ENCODE peak calls at places on chromosomes 2 and 18, in seven cellular contexts. A, C, O, E, D, H and F are unnamed samples.

GRCh38 chr2:169815849-169816248 is 8.9 kb downstream of the METTL5 start:
- DNase-seq in A (no peak), C (no peak), O (peak), E (no peak), D (no peak), H (no peak), F (no peak)

GRCh38 chr2:200373973-200374416 is 67.5 kb downstream of the SPATS2L start:
- DNase-seq in A (no peak), C (no peak), O (peak), E (peak), D (no peak), H (no peak), F (no peak)

GRCh38 chr2:162301151-162301804 is 17.2 kb downstream of the IFIH1 start:
- DNase-seq in A (peak), C (no peak), O (peak), E (no peak), D (peak), H (peak), F (peak)

GRCh38 chr2:51813245-51813644 is 781.3 kb upstream of the NRXN1 start:
- DNase-seq in A (peak), C (no peak), O (no peak), E (no peak), D (no peak), H (no peak), F (no peak)

GRCh38 chr2:158191569-158191968 is 89.9 kb downstream of the UPP2 start:
- DNase-seq in A (no peak), C (no peak), O (peak), E (no peak), D (no peak), H (no peak), F (no peak)

GRCh38 chr2:43279317-43279840 is 53.0 kb upstream of the ZFP36L2 start:
- DNase-seq in A (no peak), C (no peak), O (no peak), E (no peak), D (no peak), H (no peak), F (no peak)

GRCh38 chr2:43346619-43347018 is 120.2 kb upstream of the ZFP36L2 start:
- DNase-seq in A (no peak), C (no peak), O (no peak), E (no peak), D (no peak), H (no peak), F (no peak)

GRCh38 chr2:88669371-88670214 is 21.9 kb upstream of the RPIA start:
- DNase-seq in A (peak), C (no peak), O (peak), E (peak), D (peak), H (peak), F (peak)

GRCh38 chr2:128310094-128310716 is 8.5 kb downstream of the HS6ST1 start:
- DNase-seq in A (no peak), C (no peak), O (no peak), E (no peak), D (no peak), H (peak), F (no peak)

GRCh38 chr18:60070631-60071030 is 170.8 kb downstream of the PMAIP1 start:
- DNase-seq in A (no peak), C (no peak), O (no peak), E (no peak), D (no peak), H (no peak), F (no peak)

GRCh38 chr2:68653538-68653982 is 10.2 kb downstream of the PROKR1 start:
- DNase-seq in A (no peak), C (no peak), O (no peak), E (peak), D (peak), H (no peak), F (no peak)

GRCh38 chr2:224909885-224910517 is 132.3 kb downstream of the DOCK10 start:
- DNase-seq in A (no peak), C (no peak), O (no peak), E (no peak), D (no peak), H (peak), F (peak)

GRCh38 chr2:102010767-102011351 is 19.1 kb downstream of the IL1R2 start:
- DNase-seq in A (no peak), C (no peak), O (no peak), E (no peak), D (no peak), H (no peak), F (no peak)

GRCh38 chr2:201071305-201072200 is at the start of the genes HYCC2 and NDUFB3:
- DNase-seq in A (peak), C (peak), O (peak), E (peak), D (peak), H (peak), F (peak)

GRCh38 chr18:13376841-13377351 is 158.3 kb downstream of the LDLRAD4 start:
- DNase-seq in A (no peak), C (no peak), O (no peak), E (no peak), D (no peak), H (no peak), F (no peak)

GRCh38 chr18:63834471-63835113 is 52.9 kb upstream of the SERPINB2 start:
- DNase-seq in A (no peak), C (no peak), O (no peak), E (no peak), D (no peak), H (no peak), F (no peak)

GRCh38 chr18:45456076-45457066 is 158.9 kb upstream of the SLC14A2 start:
- DNase-seq in A (no peak), C (no peak), O (no peak), E (no peak), D (no peak), H (no peak), F (no peak)

GRCh38 chr2:54406031-54406430 is 50.1 kb upstream of the SPTBN1 start:
- DNase-seq in A (no peak), C (no peak), O (no peak), E (no peak), D (no peak), H (no peak), F (no peak)

GRCh38 chr2:174840436-174840835 is 76.2 kb upstream of the CHRNA1 start:
- DNase-seq in A (no peak), C (no peak), O (no peak), E (no peak), D (no peak), H (no peak), F (no peak)

GRCh38 chr2:134258684-134259408 is 5.0 kb downstream of the MGAT5 start:
- DNase-seq in A (no peak), C (no peak), O (no peak), E (no peak), D (no peak), H (no peak), F (no peak)

GRCh38 chr18:6482198-6482977 is 67.7 kb upstream of the L3MBTL4 start:
- DNase-seq in A (no peak), C (peak), O (peak), E (no peak), D (peak), H (peak), F (peak)

GRCh38 chr2:240209493-240209892 is 69.0 kb upstream of the OTOS start:
- DNase-seq in A (no peak), C (no peak), O (no peak), E (no peak), D (no peak), H (no peak), F (no peak)

GRCh38 chr18:6891788-6892187 is 162.3 kb downstream of the ARHGAP28 start:
- DNase-seq in A (no peak), C (no peak), O (no peak), E (no peak), D (no peak), H (no peak), F (no peak)

GRCh38 chr2:98026927-98027522 is 31.3 kb upstream of the TMEM131 start:
- DNase-seq in A (no peak), C (no peak), O (no peak), E (peak), D (no peak), H (no peak), F (no peak)

GRCh38 chr2:22037274-22037673 is 913.5 kb downstream of the TDRD15 start:
- DNase-seq in A (no peak), C (no peak), O (no peak), E (no peak), D (no peak), H (no peak), F (no peak)

GRCh38 chr2:6168485-6168884 is 476.3 kb downstream of the SOX11 start:
- DNase-seq in A (no peak), C (no peak), O (no peak), E (no peak), D (no peak), H (no peak), F (no peak)

GRCh38 chr2:57862153-57862552 is 184.5 kb upstream of the VRK2 start:
- DNase-seq in A (no peak), C (no peak), O (no peak), E (no peak), D (no peak), H (no peak), F (no peak)

GRCh38 chr2:78699696-78700095 is 325.8 kb upstream of the REG3G start:
- DNase-seq in A (no peak), C (no peak), O (no peak), E (no peak), D (no peak), H (no peak), F (no peak)

GRCh38 chr2:119490653-119491195 is 33.6 kb downstream of the SCTR start:
- DNase-seq in A (no peak), C (no peak), O (no peak), E (no peak), D (no peak), H (no peak), F (peak)

GRCh38 chr18:58241877-58242276 is 197.9 kb downstream of the NEDD4L start:
- DNase-seq in A (no peak), C (no peak), O (no peak), E (no peak), D (no peak), H (no peak), F (no peak)

GRCh38 chr2:232637832-232638231 is 4.4 kb downstream of the EFHD1 start:
- DNase-seq in A (no peak), C (no peak), O (no peak), E (no peak), D (no peak), H (no peak), F (no peak)

GRCh38 chr18:43211059-43211458 is 66.2 kb downstream of the SYT4 start:
- DNase-seq in A (no peak), C (no peak), O (no peak), E (no peak), D (no peak), H (no peak), F (no peak)

GRCh38 chr2:231393149-231394131 is 2.1 kb upstream of the B3GNT7 start:
- DNase-seq in A (no peak), C (no peak), O (peak), E (peak), D (no peak), H (peak), F (no peak)

GRCh38 chr2:72770879-72771461 is 54.9 kb downstream of the EXOC6B start:
- DNase-seq in A (peak), C (no peak), O (peak), E (peak), D (peak), H (peak), F (peak)

GRCh38 chr2:68236080-68236734 is 16.1 kb downstream of the PPP3R1 start:
- DNase-seq in A (no peak), C (no peak), O (no peak), E (no peak), D (no peak), H (no peak), F (no peak)

GRCh38 chr18:39946623-39947061 is 2008.4 kb upstream of the PIK3C3 start:
- DNase-seq in A (peak), C (no peak), O (no peak), E (no peak), D (no peak), H (no peak), F (no peak)

GRCh38 chr2:11097038-11097720 is 58.1 kb upstream of the SLC66A3 start:
- DNase-seq in A (no peak), C (no peak), O (no peak), E (no peak), D (no peak), H (no peak), F (no peak)

GRCh38 chr2:218398437-218399390 is 954 bp upstream of the CTDSP1 start:
- DNase-seq in A (peak), C (no peak), O (peak), E (no peak), D (peak), H (peak), F (peak)

GRCh38 chr18:75165926-75166325 is 43.0 kb downstream of the PTGR3 start:
- DNase-seq in A (no peak), C (no peak), O (no peak), E (no peak), D (no peak), H (no peak), F (no peak)
- TF ChIP-seq JUND in A (no peak), C (no peak), O (no peak), E (no peak), D (no peak), H (no peak), F (no peak)

GRCh38 chr2:189581354-189582139 is 961 bp upstream of the SLC40A1 start:
- DNase-seq in A (no peak), C (no peak), O (peak), E (no peak), D (peak), H (peak), F (peak)

GRCh38 chr2:189580267-189580661 is 322 bp downstream of the SLC40A1 start:
- DNase-seq in A (no peak), C (no peak), O (peak), E (no peak), D (peak), H (peak), F (no peak)

GRCh38 chr2:189582140-189582825 is 1.7 kb upstream of the SLC40A1 start:
- DNase-seq in A (no peak), C (no peak), O (no peak), E (no peak), D (no peak), H (no peak), F (no peak)

GRCh38 chr2:189579585-189579984 is 1.0 kb downstream of the SLC40A1 start:
- DNase-seq in A (no peak), C (no peak), O (no peak), E (no peak), D (no peak), H (no peak), F (peak)

GRCh38 chr2:189580662-189581353 is at the start of gene SLC40A1:
- DNase-seq in A (no peak), C (no peak), O (peak), E (no peak), D (peak), H (peak), F (peak)
- TF ChIP-seq JUND in A (no peak), C (no peak), O (no peak), E (no peak), D (no peak), H (no peak), F (no peak)

GRCh38 chr2:154427453-154427852 is 271.0 kb upstream of the KCNJ3 start:
- DNase-seq in A (no peak), C (no peak), O (no peak), E (no peak), D (no peak), H (no peak), F (no peak)

DNA sequence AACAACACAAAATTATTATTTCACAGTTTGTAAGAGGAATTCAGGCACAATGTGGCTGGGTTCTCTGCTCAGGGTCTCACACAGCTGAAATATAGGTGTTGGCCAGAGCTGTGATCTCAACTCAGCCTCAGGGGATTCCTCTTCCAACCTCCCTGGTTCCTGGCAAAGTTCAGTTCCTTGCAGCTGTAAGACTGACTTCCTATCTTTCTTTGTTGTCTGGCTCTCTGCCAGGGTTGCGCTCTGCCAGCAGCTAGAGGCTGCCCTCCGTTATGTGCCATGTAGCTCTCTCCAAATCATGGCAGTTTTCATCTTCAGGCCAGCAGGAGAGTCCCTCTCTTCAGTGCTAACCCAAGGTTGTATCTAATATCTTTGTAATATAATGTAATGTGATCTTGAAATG is 272.5 kb upstream of the KCNJ3 start:
- DNase-seq in A (no peak), C (no peak), O (no peak), E (no peak), D (no peak), H (peak), F (peak)
- TF ChIP-seq JUND in A (no peak), C (no peak), O (no peak), E (no peak), D (no peak), H (no peak), F (no peak)

DNA sequence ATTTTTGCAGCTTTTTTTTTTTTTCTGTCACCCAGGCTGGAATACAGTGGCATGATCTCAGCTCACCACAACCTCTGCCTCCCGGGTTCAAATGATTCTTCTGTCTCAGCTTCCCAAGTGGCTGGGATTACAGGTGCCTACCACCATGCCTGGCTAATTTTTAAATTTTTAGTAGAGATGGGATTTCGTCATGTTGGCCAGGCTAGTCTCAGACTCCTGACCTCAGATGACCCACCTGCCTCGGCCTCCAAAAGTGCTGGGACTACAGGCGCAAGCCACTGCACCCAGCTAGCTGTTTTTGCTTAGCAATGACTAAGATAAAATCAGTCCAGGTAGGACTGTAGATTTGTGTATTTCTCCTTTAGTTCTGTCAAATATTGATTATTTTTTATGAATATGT is 403.7 kb downstream of the PID1 start:
- DNase-seq in A (no peak), C (no peak), O (no peak), E (no peak), D (no peak), H (no peak), F (no peak)
- TF ChIP-seq JUND in A (no peak), C (no peak), O (no peak), E (no peak), D (no peak), H (no peak), F (no peak)

GRCh38 chr2:196331816-196332215 is 160.4 kb upstream of the STK17B start:
- DNase-seq in A (no peak), C (no peak), O (no peak), E (no peak), D (no peak), H (no peak), F (no peak)
- TF ChIP-seq JUND in A (no peak), C (no peak), O (no peak), E (no peak), D (no peak), H (no peak), F (no peak)

GRCh38 chr2:29184531-29184930 is 69.3 kb downstream of the CLIP4 start:
- DNase-seq in A (no peak), C (no peak), O (no peak), E (no peak), D (no peak), H (no peak), F (no peak)

GRCh38 chr2:29191817-29192216 is 76.6 kb downstream of the CLIP4 start:
- DNase-seq in A (no peak), C (no peak), O (no peak), E (no peak), D (no peak), H (no peak), F (no peak)

GRCh38 chr2:29186812-29187211 is 71.6 kb downstream of the CLIP4 start:
- DNase-seq in A (no peak), C (no peak), O (no peak), E (no peak), D (no peak), H (no peak), F (no peak)

GRCh38 chr2:29189052-29189451 is 73.8 kb downstream of the CLIP4 start:
- DNase-seq in A (no peak), C (no peak), O (no peak), E (peak), D (no peak), H (no peak), F (no peak)

GRCh38 chr2:29187926-29188325 is 72.7 kb downstream of the CLIP4 start:
- DNase-seq in A (no peak), C (no peak), O (no peak), E (no peak), D (no peak), H (no peak), F (no peak)
- TF ChIP-seq JUND in A (no peak), C (no peak), O (no peak), E (no peak), D (no peak), H (peak), F (no peak)

GRCh38 chr2:117958186-117958585 is 55.7 kb downstream of the CCDC93 start:
- DNase-seq in A (no peak), C (no peak), O (no peak), E (no peak), D (no peak), H (no peak), F (peak)
- TF ChIP-seq JUND in A (no peak), C (no peak), O (no peak), E (no peak), D (no peak), H (no peak), F (peak)

GRCh38 chr18:2898131-2898640 is 51.4 kb downstream of the EMILIN2 start:
- DNase-seq in A (no peak), C (no peak), O (no peak), E (no peak), D (no peak), H (peak), F (no peak)
- TF ChIP-seq JUND in A (no peak), C (no peak), O (no peak), E (no peak), D (no peak), H (peak), F (no peak)

DNA sequence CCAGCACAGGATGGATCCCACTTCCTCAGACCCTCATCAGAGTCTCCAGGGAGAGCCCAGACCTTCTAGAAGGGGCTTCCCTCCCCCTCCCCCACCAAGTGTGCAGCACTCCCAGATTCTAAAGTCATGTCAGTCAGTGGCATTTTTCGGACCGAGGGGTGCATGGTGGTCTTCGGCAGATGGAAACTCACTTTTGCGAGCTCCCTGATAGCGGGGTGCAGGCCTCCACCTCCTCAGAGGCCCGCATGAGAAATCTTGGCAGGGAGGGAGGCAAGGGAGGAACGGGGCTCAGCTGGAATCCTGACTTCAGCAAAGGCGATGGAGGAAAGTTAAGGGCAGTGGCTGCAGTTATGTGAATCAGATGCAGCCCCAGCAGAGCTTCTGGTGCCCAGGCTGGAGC is 58.2 kb downstream of the LONRF2 start:
- DNase-seq in A (no peak), C (no peak), O (no peak), E (no peak), D (no peak), H (no peak), F (no peak)
- TF ChIP-seq JUND in A (no peak), C (no peak), O (no peak), E (no peak), D (no peak), H (no peak), F (no peak)